ENCODE peak calls at places on chromosomes 13 and 19, in six cellular contexts. L is fibroblast of lung, F is GM23338, M is tibial artery, B is skeletal muscle cell, S is breast epithelium. N is an unnamed sample.
A peak's percentile ranks its signal among the peaks of the same experiment; 100 is the strongest.

GRCh38 chr19:32662186-32662585 is 12.8 kb downstream of the ANKRD27 start:
- DNase-seq in L (peak; percentile 52), F (no peak), M (no peak), S (no peak), B (no peak), N (peak; percentile 49)

GRCh38 chr19:2015611-2015950 is at the start of gene BTBD2:
- DNase-seq in M (peak; percentile 78), F (peak; percentile 70), S (no peak), L (peak; percentile 84), B (peak; percentile 72), N (peak; percentile 79)

GRCh38 chr13:23599083-23599925 is 29.1 kb downstream of the TNFRSF19 start:
- DNase-seq in B (no peak), M (no peak), S (no peak), F (peak; percentile 88), L (peak; percentile 32), N (no peak)

GRCh38 chr13:26370495-26370990 is 116.6 kb downstream of the CDK8 start:
- DNase-seq in S (no peak), M (no peak), F (no peak), L (no peak), B (no peak), N (no peak)

GRCh38 chr19:38267780-38268430 is 3.5 kb downstream of the SPINT2 start:
- DNase-seq in L (no peak), S (no peak), M (no peak), B (no peak), F (peak; percentile 38), N (no peak)

GRCh38 chr19:20513179-20513934 is 52.2 kb downstream of the ZNF737 start:
- DNase-seq in B (no peak), F (peak; percentile 8), S (no peak), L (no peak), M (no peak), N (no peak)

GRCh38 chr19:16594681-16595091 is 22.5 kb upstream of the SLC35E1 start:
- DNase-seq in S (no peak), F (no peak), L (no peak), B (no peak), M (no peak), N (no peak)

GRCh38 chr13:38661276-38661675 is 25.6 kb upstream of the FREM2 start:
- DNase-seq in L (peak; percentile 38), M (no peak), F (no peak), B (no peak), S (no peak), N (peak; percentile 25)

GRCh38 chr19:32475393-32475792 is 69.8 kb downstream of the DPY19L3 start:
- DNase-seq in F (no peak), L (no peak), M (no peak), S (no peak), B (no peak), N (no peak)

GRCh38 chr13:40984670-40985366 is 34.3 kb downstream of the ELF1 start:
- DNase-seq in B (no peak), F (no peak), L (no peak), S (no peak), M (no peak), N (no peak)

GRCh38 chr19:12872255-12872654 is 9.0 kb downstream of the DNASE2 start:
- DNase-seq in L (no peak), B (no peak), S (no peak), F (peak; percentile 54), M (no peak), N (no peak)

GRCh38 chr13:111313911-111314425 is 6.5 kb upstream of the TEX29 start:
- DNase-seq in F (no peak), L (no peak), M (no peak), B (no peak), S (no peak), N (no peak)

GRCh38 chr13:94921181-94921580 is 208.8 kb upstream of the SOX21 start:
- DNase-seq in S (no peak), M (no peak), L (no peak), F (peak; percentile 11), B (no peak), N (no peak)
- H3K4me3 ChIP-seq in S (no peak overlapping the region), M (no peak overlapping the region), L (no peak overlapping the region), F (no peak overlapping the region), B (no peak overlapping the region), N (no peak overlapping the region)

GRCh38 chr19:40344422-40344821 is 3.8 kb downstream of the C19orf47 start:
- DNase-seq in M (no peak), F (no peak), B (no peak), S (no peak), L (no peak), N (no peak)
- H3K4me3 ChIP-seq in M (no peak overlapping the region), F (no peak overlapping the region), B (no peak overlapping the region), S (no peak overlapping the region), L (no peak overlapping the region), N (no peak overlapping the region)

DNA sequence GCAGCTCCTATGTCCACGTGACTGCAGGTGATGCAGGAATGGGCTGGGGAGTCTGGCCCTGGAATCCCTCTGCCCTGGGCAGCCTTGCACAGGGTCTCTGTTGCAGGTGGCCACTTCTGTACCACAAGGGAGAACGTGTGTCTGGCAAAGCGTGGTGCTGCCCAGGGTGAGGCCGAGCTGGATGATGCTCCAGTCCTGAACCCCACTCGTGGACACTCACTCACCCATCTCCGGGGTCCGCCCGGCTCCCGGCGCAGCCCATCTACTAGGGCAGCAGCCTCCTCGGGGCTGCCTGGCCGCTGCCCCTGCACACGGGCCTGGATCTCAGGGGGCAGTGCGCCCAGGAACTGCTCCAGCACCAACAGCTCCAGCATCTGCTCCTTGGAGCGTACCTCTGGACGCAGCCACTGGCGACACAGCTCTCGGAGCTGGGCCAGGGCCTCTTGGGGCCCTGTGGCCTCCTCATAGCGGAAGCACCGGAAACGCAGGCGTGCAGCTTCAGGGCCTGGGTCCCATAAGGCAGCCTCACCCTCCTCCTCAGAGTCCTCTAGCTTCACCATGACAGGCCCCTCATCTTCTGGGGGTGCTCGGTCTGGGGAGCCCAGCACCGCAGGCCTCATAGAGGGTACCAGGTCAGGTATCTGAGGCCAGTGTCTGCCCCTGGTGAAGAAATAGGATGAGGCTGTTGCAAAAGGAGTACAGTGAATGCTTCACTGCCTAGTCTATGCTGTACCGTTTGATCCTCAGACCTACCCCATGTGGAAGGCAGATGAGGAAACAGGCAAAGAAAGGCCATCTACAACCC is 2.2 kb downstream of the MZF1 start:
- DNase-seq in S (peak; percentile 47), M (peak; percentile 64), B (no peak), L (no peak), F (no peak), N (no peak)
- H3K4me3 ChIP-seq in S (no peak overlapping the region), M (no peak overlapping the region), B (no peak overlapping the region), L (no peak overlapping the region), F (no peak overlapping the region), N (no peak overlapping the region)

GRCh38 chr13:109369357-109370052 is 416.9 kb downstream of the IRS2 start:
- DNase-seq in L (no peak), B (no peak), S (no peak), F (no peak), M (no peak), N (no peak)
- H3K4me3 ChIP-seq in L (no peak overlapping the region), B (no peak overlapping the region), S (no peak overlapping the region), F (no peak overlapping the region), M (peak overlapping the region; percentile 22), N (no peak overlapping the region)

GRCh38 chr19:55216461-55217198 is 7.3 kb upstream of the PTPRH start:
- DNase-seq in M (no peak), L (peak; percentile 100), B (peak; percentile 98), S (peak; percentile 70), F (peak; percentile 98), N (peak; percentile 99)
- H3K4me3 ChIP-seq in M (peak overlapping the region; percentile 36), L (peak overlapping the region; percentile 42), B (peak overlapping the region; percentile 42), S (peak overlapping the region; percentile 31), F (peak overlapping the region; percentile 84), N (peak overlapping the region; percentile 44)

N was measured in astrocyte of the spinal cord.